ENCODE peak calls at places on chromosome 20, in ten cellular contexts. One of them, this sample, is unnamed.

GRCh38 chr20:36540551-36541211 is 638 bp upstream of the MYL9 start:
- DNase-seq in fibroblast of villous mesenchyme: no peak
- DNase-seq in heart left ventricle: peak
- DNase-seq in bronchial epithelial cell: no peak
- DNase-seq in ovary: peak
- DNase-seq in adipocyte: no peak
- DNase-seq in AG09309: no peak
- DNase-seq in CD8-positive, alpha-beta T cell: no peak
- DNase-seq in cardiac fibroblast: no peak
- DNase-seq in thoracic aorta: no peak
- DNase-seq in this sample: no peak

GRCh38 chr20:63230800-63231268 is 4.9 kb upstream of the BIRC7 start:
- DNase-seq in AG09309: no peak
- DNase-seq in thoracic aorta: no peak
- DNase-seq in adipocyte: peak
- DNase-seq in fibroblast of villous mesenchyme: peak
- DNase-seq in CD8-positive, alpha-beta T cell: no peak
- DNase-seq in heart left ventricle: peak
- DNase-seq in bronchial epithelial cell: peak
- DNase-seq in cardiac fibroblast: peak
- DNase-seq in ovary: peak
- DNase-seq in this sample: peak

GRCh38 chr20:51800132-51800721 is 2.1 kb downstream of the SALL4 start:
- DNase-seq in heart left ventricle: peak
- DNase-seq in cardiac fibroblast: peak
- DNase-seq in thoracic aorta: no peak
- DNase-seq in CD8-positive, alpha-beta T cell: peak
- DNase-seq in fibroblast of villous mesenchyme: peak
- DNase-seq in bronchial epithelial cell: peak
- DNase-seq in AG09309: no peak
- DNase-seq in ovary: peak
- DNase-seq in adipocyte: peak
- DNase-seq in this sample: peak

GRCh38 chr20:44695295-44696230 is 19.6 kb upstream of the CCN5 start:
- DNase-seq in heart left ventricle: no peak
- DNase-seq in bronchial epithelial cell: no peak
- DNase-seq in adipocyte: peak
- DNase-seq in fibroblast of villous mesenchyme: peak
- DNase-seq in ovary: no peak
- DNase-seq in thoracic aorta: no peak
- DNase-seq in cardiac fibroblast: peak
- DNase-seq in AG09309: peak
- DNase-seq in CD8-positive, alpha-beta T cell: no peak
- DNase-seq in this sample: no peak

GRCh38 chr20:55067158-55067825 is 591.9 kb downstream of the DOK5 start:
- DNase-seq in adipocyte: no peak
- DNase-seq in fibroblast of villous mesenchyme: no peak
- DNase-seq in ovary: no peak
- DNase-seq in bronchial epithelial cell: no peak
- DNase-seq in heart left ventricle: no peak
- DNase-seq in AG09309: no peak
- DNase-seq in thoracic aorta: no peak
- DNase-seq in CD8-positive, alpha-beta T cell: no peak
- DNase-seq in cardiac fibroblast: no peak
- DNase-seq in this sample: no peak

GRCh38 chr20:48986899-48987298 is 59.2 kb upstream of the CSE1L start:
- DNase-seq in CD8-positive, alpha-beta T cell: no peak
- DNase-seq in ovary: no peak
- DNase-seq in adipocyte: no peak
- DNase-seq in thoracic aorta: no peak
- DNase-seq in bronchial epithelial cell: no peak
- DNase-seq in cardiac fibroblast: no peak
- DNase-seq in fibroblast of villous mesenchyme: no peak
- DNase-seq in heart left ventricle: no peak
- DNase-seq in AG09309: no peak
- DNase-seq in this sample: peak

GRCh38 chr20:64110411-64111068 is 3.2 kb upstream of the NPBWR2 start:
- DNase-seq in fibroblast of villous mesenchyme: no peak
- DNase-seq in adipocyte: no peak
- DNase-seq in AG09309: no peak
- DNase-seq in ovary: peak
- DNase-seq in cardiac fibroblast: no peak
- DNase-seq in thoracic aorta: no peak
- DNase-seq in bronchial epithelial cell: no peak
- DNase-seq in CD8-positive, alpha-beta T cell: no peak
- DNase-seq in heart left ventricle: no peak
- DNase-seq in this sample: no peak

GRCh38 chr20:52536841-52537400 is 345.3 kb upstream of the ZFP64 start:
- DNase-seq in bronchial epithelial cell: no peak
- DNase-seq in CD8-positive, alpha-beta T cell: no peak
- DNase-seq in ovary: no peak
- DNase-seq in fibroblast of villous mesenchyme: peak
- DNase-seq in heart left ventricle: no peak
- DNase-seq in thoracic aorta: no peak
- DNase-seq in cardiac fibroblast: no peak
- DNase-seq in AG09309: no peak
- DNase-seq in adipocyte: no peak
- DNase-seq in this sample: no peak

GRCh38 chr20:57665589-57665971 is 44.2 kb downstream of the PMEPA1 start:
- DNase-seq in thoracic aorta: no peak
- DNase-seq in adipocyte: no peak
- DNase-seq in CD8-positive, alpha-beta T cell: no peak
- DNase-seq in heart left ventricle: peak
- DNase-seq in fibroblast of villous mesenchyme: no peak
- DNase-seq in cardiac fibroblast: no peak
- DNase-seq in AG09309: no peak
- DNase-seq in bronchial epithelial cell: no peak
- DNase-seq in ovary: no peak
- DNase-seq in this sample: no peak

GRCh38 chr20:57383447-57384347 is 7.5 kb upstream of the RBM38 start:
- DNase-seq in AG09309: no peak
- DNase-seq in heart left ventricle: no peak
- DNase-seq in bronchial epithelial cell: no peak
- DNase-seq in CD8-positive, alpha-beta T cell: no peak
- DNase-seq in fibroblast of villous mesenchyme: no peak
- DNase-seq in ovary: no peak
- DNase-seq in adipocyte: no peak
- DNase-seq in thoracic aorta: no peak
- DNase-seq in cardiac fibroblast: no peak
- DNase-seq in this sample: no peak

GRCh38 chr20:2042400-2042799 is 48.5 kb upstream of the PDYN start:
- DNase-seq in AG09309: peak
- DNase-seq in adipocyte: peak
- DNase-seq in heart left ventricle: no peak
- DNase-seq in CD8-positive, alpha-beta T cell: no peak
- DNase-seq in ovary: no peak
- DNase-seq in bronchial epithelial cell: peak
- DNase-seq in thoracic aorta: no peak
- DNase-seq in fibroblast of villous mesenchyme: no peak
- DNase-seq in cardiac fibroblast: peak
- DNase-seq in this sample: peak

GRCh38 chr20:2038161-2038560 is 44.3 kb upstream of the PDYN start:
- DNase-seq in adipocyte: no peak
- DNase-seq in CD8-positive, alpha-beta T cell: no peak
- DNase-seq in heart left ventricle: no peak
- DNase-seq in AG09309: no peak
- DNase-seq in ovary: no peak
- DNase-seq in fibroblast of villous mesenchyme: no peak
- DNase-seq in bronchial epithelial cell: no peak
- DNase-seq in cardiac fibroblast: no peak
- DNase-seq in thoracic aorta: no peak
- DNase-seq in this sample: no peak

GRCh38 chr20:2032168-2032567 is 38.3 kb upstream of the PDYN start:
- DNase-seq in adipocyte: no peak
- DNase-seq in thoracic aorta: no peak
- DNase-seq in ovary: no peak
- DNase-seq in fibroblast of villous mesenchyme: no peak
- DNase-seq in bronchial epithelial cell: no peak
- DNase-seq in CD8-positive, alpha-beta T cell: no peak
- DNase-seq in cardiac fibroblast: no peak
- DNase-seq in AG09309: no peak
- DNase-seq in heart left ventricle: no peak
- DNase-seq in this sample: no peak

DNA sequence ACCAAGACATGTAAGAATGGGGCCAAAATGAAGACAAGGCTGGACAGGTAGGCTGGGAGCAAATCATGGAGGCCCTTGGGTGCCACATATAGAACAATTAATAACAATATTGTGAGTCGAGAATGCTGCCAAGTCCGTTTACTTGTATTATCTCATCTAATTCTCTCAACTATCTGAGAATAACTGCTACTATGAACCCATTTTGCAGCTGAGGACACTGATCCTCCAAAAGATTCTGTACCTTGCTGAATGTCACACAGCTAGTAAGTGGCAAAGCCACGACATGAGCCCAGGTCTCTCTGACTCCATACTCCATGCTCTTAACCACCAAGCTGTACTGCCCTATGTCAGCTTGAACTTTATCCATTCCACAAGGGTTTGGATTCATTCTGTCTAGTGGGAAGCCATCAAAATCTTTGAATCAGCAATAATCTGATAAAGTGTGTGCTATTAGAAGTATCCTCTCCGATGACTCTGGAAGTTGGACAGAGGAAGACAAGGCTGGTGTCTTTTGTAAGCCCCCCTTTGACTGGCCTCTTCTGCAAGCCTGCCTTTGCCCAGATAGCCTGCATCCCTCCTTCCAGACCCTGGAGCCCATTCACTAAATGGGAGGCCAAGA is 43.5 kb upstream of the PDYN start:
- DNase-seq in ovary: no peak
- DNase-seq in cardiac fibroblast: no peak
- DNase-seq in fibroblast of villous mesenchyme: no peak
- DNase-seq in adipocyte: no peak
- DNase-seq in thoracic aorta: no peak
- DNase-seq in CD8-positive, alpha-beta T cell: no peak
- DNase-seq in heart left ventricle: no peak
- DNase-seq in AG09309: no peak
- DNase-seq in bronchial epithelial cell: no peak
- DNase-seq in this sample: no peak
- H3K4me3 ChIP-seq in ovary: no peak
- H3K4me3 ChIP-seq in cardiac fibroblast: no peak
- H3K4me3 ChIP-seq in fibroblast of villous mesenchyme: no peak
- H3K4me3 ChIP-seq in adipocyte: no peak
- H3K4me3 ChIP-seq in thoracic aorta: no peak
- H3K4me3 ChIP-seq in CD8-positive, alpha-beta T cell: no peak
- H3K4me3 ChIP-seq in heart left ventricle: no peak
- H3K4me3 ChIP-seq in AG09309: no peak
- H3K4me3 ChIP-seq in bronchial epithelial cell: no peak
- H3K4me3 ChIP-seq in this sample: no peak

GRCh38 chr20:47067776-47068175 is 173.1 kb downstream of the EYA2 start:
- DNase-seq in fibroblast of villous mesenchyme: no peak
- DNase-seq in bronchial epithelial cell: no peak
- DNase-seq in AG09309: no peak
- DNase-seq in cardiac fibroblast: peak
- DNase-seq in heart left ventricle: no peak
- DNase-seq in adipocyte: peak
- DNase-seq in CD8-positive, alpha-beta T cell: no peak
- DNase-seq in thoracic aorta: no peak
- DNase-seq in ovary: no peak
- DNase-seq in this sample: no peak
- H3K4me3 ChIP-seq in fibroblast of villous mesenchyme: no peak
- H3K4me3 ChIP-seq in bronchial epithelial cell: no peak
- H3K4me3 ChIP-seq in AG09309: no peak
- H3K4me3 ChIP-seq in cardiac fibroblast: no peak
- H3K4me3 ChIP-seq in heart left ventricle: no peak
- H3K4me3 ChIP-seq in adipocyte: peak
- H3K4me3 ChIP-seq in CD8-positive, alpha-beta T cell: no peak
- H3K4me3 ChIP-seq in thoracic aorta: no peak
- H3K4me3 ChIP-seq in ovary: no peak
- H3K4me3 ChIP-seq in this sample: no peak

GRCh38 chr20:33410081-33410742 is 8.9 kb upstream of the CDK5RAP1 start:
- DNase-seq in bronchial epithelial cell: no peak
- DNase-seq in thoracic aorta: no peak
- DNase-seq in ovary: no peak
- DNase-seq in adipocyte: no peak
- DNase-seq in cardiac fibroblast: no peak
- DNase-seq in CD8-positive, alpha-beta T cell: no peak
- DNase-seq in heart left ventricle: no peak
- DNase-seq in AG09309: no peak
- DNase-seq in fibroblast of villous mesenchyme: no peak
- DNase-seq in this sample: no peak

GRCh38 chr20:33407251-33407650 is 5.9 kb upstream of the CDK5RAP1 start:
- DNase-seq in AG09309: no peak
- DNase-seq in bronchial epithelial cell: peak
- DNase-seq in adipocyte: no peak
- DNase-seq in ovary: no peak
- DNase-seq in cardiac fibroblast: no peak
- DNase-seq in thoracic aorta: no peak
- DNase-seq in heart left ventricle: no peak
- DNase-seq in CD8-positive, alpha-beta T cell: no peak
- DNase-seq in fibroblast of villous mesenchyme: no peak
- DNase-seq in this sample: peak

GRCh38 chr20:33408716-33409654 is 7.7 kb upstream of the CDK5RAP1 start:
- DNase-seq in AG09309: no peak
- DNase-seq in cardiac fibroblast: no peak
- DNase-seq in bronchial epithelial cell: no peak
- DNase-seq in adipocyte: no peak
- DNase-seq in heart left ventricle: no peak
- DNase-seq in thoracic aorta: no peak
- DNase-seq in ovary: no peak
- DNase-seq in CD8-positive, alpha-beta T cell: no peak
- DNase-seq in fibroblast of villous mesenchyme: no peak
- DNase-seq in this sample: no peak

GRCh38 chr20:33407796-33408195 is 6.5 kb upstream of the CDK5RAP1 start:
- DNase-seq in ovary: no peak
- DNase-seq in thoracic aorta: no peak
- DNase-seq in adipocyte: no peak
- DNase-seq in heart left ventricle: no peak
- DNase-seq in fibroblast of villous mesenchyme: peak
- DNase-seq in AG09309: no peak
- DNase-seq in bronchial epithelial cell: no peak
- DNase-seq in CD8-positive, alpha-beta T cell: no peak
- DNase-seq in cardiac fibroblast: no peak
- DNase-seq in this sample: no peak

DNA sequence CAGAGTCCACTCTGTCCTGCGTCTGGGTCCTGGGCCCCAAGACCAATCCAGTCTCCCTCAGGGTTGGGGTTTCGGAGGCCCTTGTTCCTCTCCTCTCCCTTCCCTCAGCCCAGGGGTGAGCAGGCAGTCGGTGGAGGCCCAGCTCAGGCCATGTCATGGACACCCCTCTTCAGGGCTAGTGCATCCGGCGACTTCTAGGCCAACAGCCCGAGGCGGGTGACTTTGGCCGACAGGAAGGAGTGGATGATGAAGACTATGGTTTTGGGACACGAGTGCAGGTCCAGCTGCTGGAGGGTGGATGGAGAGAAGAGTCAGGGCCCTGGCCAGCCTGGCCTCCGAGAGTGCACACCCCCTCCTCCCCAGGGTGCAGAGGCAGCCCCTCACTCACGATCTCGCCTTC is 7.0 kb upstream of the CDK5RAP1 start:
- DNase-seq in fibroblast of villous mesenchyme: no peak
- DNase-seq in bronchial epithelial cell: no peak
- DNase-seq in cardiac fibroblast: no peak
- DNase-seq in AG09309: no peak
- DNase-seq in heart left ventricle: no peak
- DNase-seq in adipocyte: no peak
- DNase-seq in thoracic aorta: no peak
- DNase-seq in CD8-positive, alpha-beta T cell: no peak
- DNase-seq in ovary: no peak
- DNase-seq in this sample: no peak
- H3K4me3 ChIP-seq in fibroblast of villous mesenchyme: no peak
- H3K4me3 ChIP-seq in bronchial epithelial cell: no peak
- H3K4me3 ChIP-seq in cardiac fibroblast: no peak
- H3K4me3 ChIP-seq in AG09309: no peak
- H3K4me3 ChIP-seq in heart left ventricle: no peak
- H3K4me3 ChIP-seq in adipocyte: no peak
- H3K4me3 ChIP-seq in thoracic aorta: no peak
- H3K4me3 ChIP-seq in CD8-positive, alpha-beta T cell: no peak
- H3K4me3 ChIP-seq in ovary: no peak
- H3K4me3 ChIP-seq in this sample: no peak

GRCh38 chr20:4591975-4592315 is 129.8 kb upstream of the PRND start:
- DNase-seq in heart left ventricle: no peak
- DNase-seq in adipocyte: no peak
- DNase-seq in fibroblast of villous mesenchyme: no peak
- DNase-seq in bronchial epithelial cell: no peak
- DNase-seq in cardiac fibroblast: no peak
- DNase-seq in ovary: no peak
- DNase-seq in AG09309: no peak
- DNase-seq in thoracic aorta: no peak
- DNase-seq in CD8-positive, alpha-beta T cell: no peak
- DNase-seq in this sample: no peak
- H3K4me3 ChIP-seq in heart left ventricle: no peak
- H3K4me3 ChIP-seq in adipocyte: peak
- H3K4me3 ChIP-seq in fibroblast of villous mesenchyme: no peak
- H3K4me3 ChIP-seq in bronchial epithelial cell: no peak
- H3K4me3 ChIP-seq in cardiac fibroblast: no peak
- H3K4me3 ChIP-seq in ovary: no peak
- H3K4me3 ChIP-seq in AG09309: no peak
- H3K4me3 ChIP-seq in thoracic aorta: peak
- H3K4me3 ChIP-seq in CD8-positive, alpha-beta T cell: peak
- H3K4me3 ChIP-seq in this sample: no peak

This sample was measured in epithelial cell of esophagus.